ENCODE peak calls at places on chromosomes 5 and 9, in seven cellular contexts. One of them, this sample, is unnamed.

GRCh38 chr5:38751103-38751502 is 94.7 kb upstream of the OSMR start:
- DNase-seq in activated CD8-positive, alpha-beta memory T cell treated with anti-CD3 and anti-CD28 coated beads, Interleukin-2, amount 50 U/mL, for 48 hours: no peak
- DNase-seq in GM19239: no peak
- DNase-seq in M059J: no peak
- DNase-seq in cardiac fibroblast: no peak
- DNase-seq in D341Med: peak; percentile 28
- DNase-seq in cerebellum: no peak
- DNase-seq in this sample: peak; percentile 28

GRCh38 chr5:130400091-130400490 is 495.8 kb downstream of the CHSY3 start:
- DNase-seq in cerebellum: no peak
- DNase-seq in cardiac fibroblast: peak; percentile 76
- DNase-seq in GM19239: no peak
- DNase-seq in D341Med: no peak
- DNase-seq in M059J: peak; percentile 8
- DNase-seq in activated CD8-positive, alpha-beta memory T cell treated with anti-CD3 and anti-CD28 coated beads, Interleukin-2, amount 50 U/mL, for 48 hours: no peak
- DNase-seq in this sample: no peak

GRCh38 chr5:179275941-179276837 is 69.1 kb downstream of the ADAMTS2 start:
- DNase-seq in cardiac fibroblast: peak; percentile 97
- DNase-seq in M059J: peak; percentile 97
- DNase-seq in activated CD8-positive, alpha-beta memory T cell treated with anti-CD3 and anti-CD28 coated beads, Interleukin-2, amount 50 U/mL, for 48 hours: no peak
- DNase-seq in cerebellum: no peak
- DNase-seq in GM19239: no peak
- DNase-seq in D341Med: no peak
- DNase-seq in this sample: no peak

GRCh38 chr9:86684148-86684547 is 263.2 kb downstream of the GAS1 start:
- DNase-seq in cardiac fibroblast: no peak
- DNase-seq in cerebellum: no peak
- DNase-seq in M059J: no peak
- DNase-seq in GM19239: no peak
- DNase-seq in D341Med: no peak
- DNase-seq in activated CD8-positive, alpha-beta memory T cell treated with anti-CD3 and anti-CD28 coated beads, Interleukin-2, amount 50 U/mL, for 48 hours: no peak
- DNase-seq in this sample: no peak

GRCh38 chr5:178193251-178193809 is 6.2 kb upstream of the GMCL2 start:
- DNase-seq in M059J: no peak
- DNase-seq in cerebellum: no peak
- DNase-seq in D341Med: no peak
- DNase-seq in activated CD8-positive, alpha-beta memory T cell treated with anti-CD3 and anti-CD28 coated beads, Interleukin-2, amount 50 U/mL, for 48 hours: no peak
- DNase-seq in GM19239: no peak
- DNase-seq in cardiac fibroblast: no peak
- DNase-seq in this sample: no peak

GRCh38 chr9:21317956-21318923 is 13.1 kb upstream of the IFNA5 start:
- DNase-seq in cerebellum: peak; percentile 33
- DNase-seq in cardiac fibroblast: peak; percentile 68
- DNase-seq in M059J: peak; percentile 54
- DNase-seq in activated CD8-positive, alpha-beta memory T cell treated with anti-CD3 and anti-CD28 coated beads, Interleukin-2, amount 50 U/mL, for 48 hours: no peak
- DNase-seq in GM19239: peak; percentile 9
- DNase-seq in D341Med: peak; percentile 49
- DNase-seq in this sample: no peak

GRCh38 chr9:127930298-127931091 is at the start of gene PIP5KL1:
- DNase-seq in D341Med: peak; percentile 97
- DNase-seq in cerebellum: peak; percentile 97
- DNase-seq in cardiac fibroblast: peak; percentile 86
- DNase-seq in M059J: peak; percentile 87
- DNase-seq in activated CD8-positive, alpha-beta memory T cell treated with anti-CD3 and anti-CD28 coated beads, Interleukin-2, amount 50 U/mL, for 48 hours: peak; percentile 87
- DNase-seq in GM19239: peak; percentile 93
- DNase-seq in this sample: peak; percentile 99

GRCh38 chr5:159099049-159099760 is 511 bp downstream of the EBF1 start:
- DNase-seq in M059J: peak; percentile 60
- DNase-seq in cardiac fibroblast: peak; percentile 66
- DNase-seq in GM19239: no peak
- DNase-seq in activated CD8-positive, alpha-beta memory T cell treated with anti-CD3 and anti-CD28 coated beads, Interleukin-2, amount 50 U/mL, for 48 hours: peak; percentile 76
- DNase-seq in D341Med: peak; percentile 43
- DNase-seq in cerebellum: peak; percentile 63
- DNase-seq in this sample: peak; percentile 78

GRCh38 chr9:129773262-129774048 is 20.6 kb upstream of the PTGES start:
- DNase-seq in D341Med: no peak
- DNase-seq in cardiac fibroblast: peak; percentile 77
- DNase-seq in cerebellum: no peak
- DNase-seq in M059J: peak; percentile 97
- DNase-seq in GM19239: no peak
- DNase-seq in activated CD8-positive, alpha-beta memory T cell treated with anti-CD3 and anti-CD28 coated beads, Interleukin-2, amount 50 U/mL, for 48 hours: no peak
- DNase-seq in this sample: no peak

GRCh38 chr9:132961002-132961401 is 16.6 kb upstream of the TSC1 start:
- DNase-seq in cerebellum: no peak
- DNase-seq in cardiac fibroblast: no peak
- DNase-seq in M059J: no peak
- DNase-seq in GM19239: no peak
- DNase-seq in D341Med: no peak
- DNase-seq in activated CD8-positive, alpha-beta memory T cell treated with anti-CD3 and anti-CD28 coated beads, Interleukin-2, amount 50 U/mL, for 48 hours: no peak
- DNase-seq in this sample: no peak

GRCh38 chr9:127697575-127697974 is 9.2 kb upstream of the CFAP157 start:
- DNase-seq in GM19239: no peak
- DNase-seq in activated CD8-positive, alpha-beta memory T cell treated with anti-CD3 and anti-CD28 coated beads, Interleukin-2, amount 50 U/mL, for 48 hours: no peak
- DNase-seq in cardiac fibroblast: no peak
- DNase-seq in M059J: no peak
- DNase-seq in cerebellum: no peak
- DNase-seq in D341Med: no peak
- DNase-seq in this sample: no peak

GRCh38 chr5:154410786-154411185 is 35.0 kb upstream of the SAP30L start:
- DNase-seq in M059J: no peak
- DNase-seq in D341Med: no peak
- DNase-seq in activated CD8-positive, alpha-beta memory T cell treated with anti-CD3 and anti-CD28 coated beads, Interleukin-2, amount 50 U/mL, for 48 hours: peak; percentile 37
- DNase-seq in cerebellum: no peak
- DNase-seq in GM19239: no peak
- DNase-seq in cardiac fibroblast: no peak
- DNase-seq in this sample: no peak

GRCh38 chr9:130331573-130331972 is 66.0 kb downstream of the HMCN2 start:
- DNase-seq in cerebellum: no peak
- DNase-seq in D341Med: no peak
- DNase-seq in M059J: peak; percentile 74
- DNase-seq in cardiac fibroblast: peak; percentile 72
- DNase-seq in activated CD8-positive, alpha-beta memory T cell treated with anti-CD3 and anti-CD28 coated beads, Interleukin-2, amount 50 U/mL, for 48 hours: no peak
- DNase-seq in GM19239: no peak
- DNase-seq in this sample: peak; percentile 56

GRCh38 chr5:128750202-128750601 is 212.2 kb upstream of the FBN2 start:
- DNase-seq in activated CD8-positive, alpha-beta memory T cell treated with anti-CD3 and anti-CD28 coated beads, Interleukin-2, amount 50 U/mL, for 48 hours: no peak
- DNase-seq in cerebellum: no peak
- DNase-seq in cardiac fibroblast: no peak
- DNase-seq in GM19239: no peak
- DNase-seq in D341Med: no peak
- DNase-seq in M059J: no peak
- DNase-seq in this sample: no peak

GRCh38 chr5:168607946-168608345 is 28.8 kb upstream of the PANK3 start:
- DNase-seq in cardiac fibroblast: no peak
- DNase-seq in D341Med: no peak
- DNase-seq in activated CD8-positive, alpha-beta memory T cell treated with anti-CD3 and anti-CD28 coated beads, Interleukin-2, amount 50 U/mL, for 48 hours: peak; percentile 70
- DNase-seq in M059J: no peak
- DNase-seq in cerebellum: no peak
- DNase-seq in GM19239: no peak
- DNase-seq in this sample: no peak

GRCh38 chr5:93886917-93887361 is 145.5 kb upstream of the POU5F2 start:
- DNase-seq in M059J: peak; percentile 2
- DNase-seq in GM19239: no peak
- DNase-seq in cardiac fibroblast: no peak
- DNase-seq in activated CD8-positive, alpha-beta memory T cell treated with anti-CD3 and anti-CD28 coated beads, Interleukin-2, amount 50 U/mL, for 48 hours: no peak
- DNase-seq in D341Med: no peak
- DNase-seq in cerebellum: no peak
- DNase-seq in this sample: no peak

GRCh38 chr5:93611900-93612898 is 29.2 kb downstream of the NR2F1 start:
- DNase-seq in cardiac fibroblast: no peak
- DNase-seq in D341Med: peak; percentile 60
- DNase-seq in cerebellum: no peak
- DNase-seq in GM19239: no peak
- DNase-seq in M059J: peak; percentile 46
- DNase-seq in activated CD8-positive, alpha-beta memory T cell treated with anti-CD3 and anti-CD28 coated beads, Interleukin-2, amount 50 U/mL, for 48 hours: no peak
- DNase-seq in this sample: peak; percentile 86

GRCh38 chr5:177132504-177133118 is 962 bp upstream of the NSD1 start:
- DNase-seq in cardiac fibroblast: no peak
- DNase-seq in activated CD8-positive, alpha-beta memory T cell treated with anti-CD3 and anti-CD28 coated beads, Interleukin-2, amount 50 U/mL, for 48 hours: no peak
- DNase-seq in D341Med: peak; percentile 50
- DNase-seq in cerebellum: peak; percentile 60
- DNase-seq in M059J: no peak
- DNase-seq in GM19239: peak; percentile 58
- DNase-seq in this sample: peak; percentile 91